ENCODE peak calls at places on chromosome 2, in six cellular contexts. N is A549; B is spleen; X is CD8-positive, alpha-beta T cell; Y is adrenal gland; C is HepG2. U is an unnamed sample.

GRCh38 chr2:207202645-207203044 is 36.9 kb upstream of the KLF7 start:
- DNase-seq in C (peak), X (no peak), Y (no peak), N (no peak), B (no peak), U (no peak)

GRCh38 chr2:207274541-207274940 is 108.8 kb upstream of the KLF7 start:
- DNase-seq in C (no peak), X (no peak), Y (no peak), N (no peak), B (no peak), U (no peak)

GRCh38 chr2:112048887-112049286 is 6.2 kb upstream of the TMEM87B start:
- DNase-seq in B (no peak), N (peak), C (peak), Y (no peak), X (peak), U (no peak)

GRCh38 chr2:206260427-206261012 is 13.9 kb upstream of the ZDBF2 start:
- DNase-seq in Y (no peak), X (no peak), C (peak), N (peak), B (no peak), U (no peak)

GRCh38 chr2:61759718-61760117 is 94.1 kb downstream of the FAM161A start:
- DNase-seq in Y (no peak), B (no peak), C (no peak), X (no peak), N (peak), U (no peak)

GRCh38 chr2:216829533-216829932 is 30.3 kb downstream of the TNP1 start:
- DNase-seq in B (no peak), Y (peak), N (no peak), X (no peak), C (no peak), U (no peak)

GRCh38 chr2:170685591-170685990 is 29.5 kb upstream of the SP5 start:
- DNase-seq in N (no peak), C (no peak), B (no peak), X (no peak), Y (no peak), U (no peak)

GRCh38 chr2:200422532-200423262 is 87.2 kb downstream of the KCTD18 start:
- DNase-seq in X (no peak), C (no peak), B (no peak), Y (no peak), N (no peak), U (no peak)

GRCh38 chr2:223101340-223102039 is 49.5 kb downstream of the KCNE4 start:
- DNase-seq in Y (no peak), N (peak), B (no peak), X (no peak), C (peak), U (no peak)

GRCh38 chr2:223104741-223105140 is 52.8 kb downstream of the KCNE4 start:
- DNase-seq in B (no peak), C (no peak), X (no peak), Y (no peak), N (no peak), U (no peak)

GRCh38 chr2:223100061-223100511 is 48.1 kb downstream of the KCNE4 start:
- DNase-seq in Y (peak), X (no peak), B (no peak), C (no peak), N (no peak), U (no peak)

GRCh38 chr2:223104336-223104735 is 52.3 kb downstream of the KCNE4 start:
- DNase-seq in B (no peak), Y (no peak), N (no peak), X (no peak), C (no peak), U (no peak)

DNA sequence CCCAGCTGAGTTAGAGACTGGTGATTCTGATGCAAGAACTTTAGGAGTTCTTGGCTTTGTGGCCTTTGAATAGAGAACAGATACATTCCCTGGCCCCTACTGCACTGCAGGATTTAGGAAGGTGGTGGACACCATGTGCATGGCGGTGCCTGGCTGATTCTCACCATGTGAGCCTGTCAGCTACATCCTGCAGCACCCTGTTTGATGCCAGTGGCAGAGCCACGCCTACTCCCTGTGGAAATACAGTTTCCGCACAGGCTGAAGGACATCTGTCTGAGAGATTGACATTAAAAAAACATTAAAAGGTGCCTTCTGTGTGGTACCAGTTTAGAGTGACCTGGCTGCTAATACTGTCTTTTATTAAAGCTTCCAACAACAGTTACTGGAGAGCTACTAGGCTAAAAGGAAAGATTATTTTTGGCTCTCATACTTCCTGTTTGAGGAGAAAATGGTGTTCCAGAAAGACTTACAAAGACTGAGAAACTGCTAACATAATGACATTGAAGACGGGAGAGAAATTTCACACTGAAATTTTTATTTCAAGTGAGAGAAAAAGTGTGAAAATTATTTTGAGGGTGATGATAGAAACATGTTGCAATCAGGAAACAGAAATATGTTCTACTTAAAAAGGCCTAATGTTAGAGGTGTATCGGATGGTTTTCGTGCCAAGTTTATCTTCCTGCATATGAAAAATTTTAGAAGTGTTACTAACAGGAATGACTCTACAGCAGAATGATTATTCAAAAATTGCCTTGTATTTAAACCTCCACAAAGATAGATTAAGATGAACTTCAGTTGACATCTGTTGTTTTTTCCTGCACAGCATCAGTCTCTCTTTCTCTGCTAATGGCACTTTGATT is 50.3 kb downstream of the KCNE4 start:
- DNase-seq in X (no peak), N (no peak), C (no peak), Y (no peak), B (no peak), U (no peak)
- TF ChIP-seq CTCF in X (no peak), N (no peak), C (no peak), Y (no peak), B (no peak), U (no peak)

DNA sequence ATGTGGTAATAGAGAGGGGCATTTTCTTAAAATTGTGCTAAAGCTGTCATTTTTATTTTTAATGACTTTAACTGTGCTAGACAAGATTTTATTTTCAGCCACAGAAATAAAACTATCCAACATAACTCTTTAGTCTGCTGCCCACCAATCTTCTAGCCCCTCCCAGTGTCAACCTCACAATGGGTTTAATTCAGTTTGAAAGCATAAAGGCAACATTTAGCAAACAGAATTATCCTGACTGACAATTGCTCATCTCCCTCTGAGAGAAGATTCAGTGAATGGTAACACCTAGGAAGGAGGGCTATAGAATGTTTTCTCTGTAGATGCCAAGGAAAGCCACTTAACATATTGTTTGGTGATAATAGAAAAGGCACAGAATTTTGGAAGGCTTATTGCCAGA is 5.2 kb downstream of the ERMN start:
- DNase-seq in Y (no peak), N (no peak), C (no peak), X (no peak), B (no peak), U (no peak)
- H3K4me3 ChIP-seq in Y (no peak), N (no peak), C (no peak), X (no peak), B (no peak), U (no peak)

GRCh38 chr2:141105763-141106162 is 1025.1 kb downstream of the LRP1B start:
- DNase-seq in X (no peak), N (no peak), Y (no peak), C (no peak), B (no peak), U (no peak)

GRCh38 chr2:141113301-141113700 is 1017.5 kb downstream of the LRP1B start:
- DNase-seq in Y (no peak), B (no peak), C (no peak), X (no peak), N (no peak), U (no peak)

GRCh38 chr2:141109633-141110032 is 1021.2 kb downstream of the LRP1B start:
- DNase-seq in Y (no peak), B (no peak), N (peak), C (peak), X (no peak), U (peak)
- TF ChIP-seq CTCF in Y (no peak), B (no peak), N (no peak), C (no peak), X (no peak), U (peak)

DNA sequence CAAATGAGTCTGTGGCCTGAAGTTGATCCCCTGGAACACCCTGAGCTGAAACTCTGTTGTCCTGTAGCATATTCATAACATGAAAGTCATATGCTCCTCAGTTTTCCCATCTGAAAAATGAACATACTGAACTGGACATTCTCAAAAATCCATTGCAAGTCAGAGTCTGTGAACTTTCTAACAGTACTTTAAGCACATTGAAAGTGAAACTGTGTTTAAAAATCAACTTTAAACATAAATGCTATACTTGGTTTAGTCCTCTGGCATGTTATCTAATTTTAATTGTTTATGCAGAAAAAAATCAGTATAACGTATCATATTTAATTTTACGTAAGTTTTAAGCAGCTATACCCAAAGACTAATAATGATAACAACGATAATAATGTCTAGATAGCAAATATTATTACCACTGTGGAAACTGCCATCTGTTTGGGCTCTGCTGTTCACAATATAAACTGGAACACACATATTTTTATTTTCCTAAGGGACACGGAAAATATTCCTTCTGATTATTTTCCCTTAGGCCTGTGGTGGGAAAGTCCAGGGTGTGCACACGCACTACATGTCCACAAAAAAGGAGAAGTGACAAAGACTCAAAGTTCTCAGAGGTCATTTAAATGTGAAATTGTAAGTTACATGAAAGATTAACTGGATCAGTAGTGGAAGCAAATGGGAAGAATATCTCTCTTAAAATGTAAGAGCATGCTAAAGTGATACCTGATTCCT is 56.1 kb upstream of the TTN start:
- DNase-seq in B (no peak), C (no peak), Y (no peak), N (no peak), X (no peak), U (no peak)
- H3K4me3 ChIP-seq in B (no peak), C (no peak), Y (peak), N (no peak), X (no peak), U (no peak)

GRCh38 chr2:143280097-143280757 is 151.0 kb downstream of the ARHGAP15 start:
- DNase-seq in Y (no peak), C (no peak), B (no peak), X (no peak), N (no peak), U (no peak)

GRCh38 chr2:143284087-143284675 is 155.0 kb downstream of the ARHGAP15 start:
- DNase-seq in C (peak), X (peak), N (peak), Y (peak), B (no peak), U (no peak)

GRCh38 chr2:143279672-143280071 is 150.5 kb downstream of the ARHGAP15 start:
- DNase-seq in N (no peak), B (no peak), Y (no peak), C (no peak), X (no peak), U (no peak)

DNA sequence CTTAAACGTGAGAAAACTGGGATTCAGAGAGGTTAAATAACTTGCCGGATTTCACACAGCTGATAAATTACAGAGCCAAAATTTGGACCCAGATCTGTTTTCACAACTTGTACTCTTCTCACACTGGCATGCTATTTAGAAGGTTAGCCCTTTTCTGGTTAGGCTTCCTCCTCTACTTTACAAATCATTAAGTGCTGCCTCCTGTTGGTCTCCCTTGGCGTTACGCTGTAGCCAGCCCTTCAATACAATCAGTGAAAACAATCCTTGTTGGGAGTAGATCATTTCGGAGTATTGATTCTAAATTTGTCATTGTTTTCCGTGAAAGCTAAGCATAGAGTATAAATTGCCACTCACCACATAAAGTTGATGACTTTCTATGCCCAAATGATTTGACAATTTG is 153.5 kb downstream of the ARHGAP15 start:
- DNase-seq in X (no peak), Y (no peak), N (no peak), B (no peak), C (no peak), U (no peak)
- TF ChIP-seq CTCF in X (peak), Y (no peak), N (no peak), B (peak), C (peak), U (peak)

DNA sequence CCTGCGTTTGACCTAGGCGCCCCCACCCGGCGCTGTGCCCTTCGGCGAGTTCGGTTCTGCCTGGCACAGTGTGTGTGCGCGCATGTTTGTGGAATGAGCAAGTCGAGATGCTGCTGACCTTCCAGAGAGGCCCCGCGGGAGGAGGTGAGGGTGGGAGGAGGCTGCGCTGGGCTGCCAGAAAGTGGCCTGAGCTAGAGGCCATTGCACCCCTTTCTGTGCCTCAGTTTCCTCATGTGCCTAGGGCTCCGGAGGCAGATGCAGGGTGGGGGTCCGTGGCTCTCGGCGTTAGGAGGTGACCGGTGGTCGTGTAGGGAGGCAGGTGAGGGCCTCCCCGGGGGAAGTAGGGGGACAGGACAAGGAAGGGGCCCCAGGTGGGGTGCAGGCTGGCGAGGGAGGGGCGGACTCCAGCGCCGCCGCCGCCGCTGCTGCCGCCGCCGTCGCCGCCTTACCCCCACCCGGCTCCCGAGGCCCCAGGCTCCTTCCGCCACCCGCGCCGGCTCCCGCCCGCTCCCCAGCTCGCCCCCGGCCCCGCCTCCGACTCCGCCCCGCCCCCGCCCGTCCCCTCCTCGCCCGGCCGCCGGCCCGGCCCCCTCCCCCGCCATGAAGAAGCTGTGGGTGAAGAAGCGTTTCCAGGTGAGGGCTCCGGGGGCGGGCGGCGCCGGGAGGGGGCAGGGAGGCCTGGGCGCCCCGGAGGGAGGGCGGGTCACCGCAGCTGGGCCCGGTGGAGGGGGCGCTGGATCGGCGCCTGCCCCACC is 7.0 kb downstream of the SPEG start:
- DNase-seq in X (peak), B (peak), Y (no peak), C (no peak), N (peak), U (no peak)
- H3K4me3 ChIP-seq in X (peak), B (peak), Y (peak), C (peak), N (peak), U (peak)

GRCh38 chr2:58698610-58699009 is 457.5 kb upstream of the FANCL start:
- DNase-seq in Y (no peak), C (no peak), B (no peak), X (no peak), N (no peak), U (no peak)

GRCh38 chr2:58699412-58699811 is 458.3 kb upstream of the FANCL start:
- DNase-seq in C (no peak), N (no peak), B (no peak), X (no peak), Y (no peak), U (no peak)

GRCh38 chr2:58702302-58702696 is 461.2 kb upstream of the FANCL start:
- DNase-seq in Y (no peak), B (no peak), N (no peak), C (peak), X (no peak), U (peak)

GRCh38 chr2:58701688-58702301 is 460.7 kb upstream of the FANCL start:
- DNase-seq in C (no peak), B (no peak), X (no peak), N (no peak), Y (no peak), U (no peak)

DNA sequence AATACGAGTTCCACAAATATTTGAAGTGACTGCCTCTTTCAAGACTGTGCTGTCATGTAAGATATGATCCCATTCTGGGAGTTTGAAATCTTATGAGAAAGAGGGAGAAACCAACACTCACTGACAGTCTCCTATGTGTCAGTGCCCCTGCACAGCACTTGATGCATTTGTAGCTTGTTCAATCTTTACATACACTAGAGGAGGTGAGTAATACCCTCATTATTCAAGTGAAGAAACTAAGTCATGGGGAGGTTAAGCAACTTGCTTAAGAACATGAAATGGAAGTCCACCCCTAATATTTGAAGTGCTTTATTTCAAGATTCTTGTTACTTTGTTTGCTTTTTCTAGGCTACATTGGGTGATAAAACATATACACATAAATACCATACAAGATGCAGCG is 459.5 kb upstream of the FANCL start:
- DNase-seq in X (no peak), N (no peak), C (no peak), Y (no peak), B (no peak), U (no peak)
- TF ChIP-seq CTCF in X (no peak), N (no peak), C (no peak), Y (no peak), B (no peak), U (no peak)

DNA sequence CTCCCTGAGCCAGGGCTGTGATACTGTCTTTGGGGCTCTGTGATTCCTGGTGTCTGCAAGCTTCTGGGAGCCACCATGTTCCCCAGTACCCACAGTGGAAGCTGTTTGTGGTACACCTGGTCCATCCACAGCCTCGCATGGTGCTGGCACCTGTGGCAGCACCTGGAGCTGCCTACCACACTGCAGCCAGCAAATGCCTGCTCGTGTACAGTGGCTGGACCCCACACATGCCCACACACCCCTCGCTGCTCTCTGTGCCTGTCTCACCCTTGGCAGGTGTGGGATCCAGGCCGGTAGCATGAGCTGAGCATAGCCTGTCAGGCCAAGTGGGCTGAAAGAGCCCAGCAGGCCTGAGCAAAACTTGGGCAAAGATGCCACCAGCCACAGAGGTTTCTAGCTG is 41.8 kb upstream of the CSRNP3 start:
- DNase-seq in X (no peak), Y (no peak), B (peak), C (no peak), N (no peak), U (no peak)
- H3K4me3 ChIP-seq in X (no peak), Y (no peak), B (no peak), C (no peak), N (no peak), U (no peak)

GRCh38 chr2:144505245-144505801 is 14.6 kb downstream of the ZEB2 start:
- DNase-seq in C (no peak), Y (no peak), B (no peak), X (no peak), N (no peak), U (no peak)

GRCh38 chr2:144503221-144503620 is 16.7 kb downstream of the ZEB2 start:
- DNase-seq in C (no peak), X (no peak), N (no peak), B (no peak), Y (no peak), U (no peak)

GRCh38 chr2:144502356-144502755 is 17.6 kb downstream of the ZEB2 start:
- DNase-seq in B (no peak), C (no peak), Y (no peak), X (no peak), N (no peak), U (no peak)

GRCh38 chr2:144501118-144501517 is 18.8 kb downstream of the ZEB2 start:
- DNase-seq in C (no peak), N (no peak), Y (no peak), X (no peak), B (no peak), U (no peak)

GRCh38 chr2:144504191-144504590 is 15.7 kb downstream of the ZEB2 start:
- DNase-seq in X (no peak), Y (no peak), B (no peak), N (no peak), C (no peak), U (no peak)
- TF ChIP-seq CTCF in X (no peak), Y (no peak), B (no peak), N (no peak), C (no peak), U (peak)